ENCODE peak calls at places on chromosomes 5 and 9, in six cellular contexts. W is stimulated activated CD4-positive, alpha-beta T cell treated with anti-CD3 and anti-CD28 coated beads, Interleukin-2, amount 100 ng/mL, for 24 hours; T is cerebellar cortex; A is Right ventricle myocardium inferior; M is stimulated activated CD8-positive, alpha-beta memory T cell treated with anti-CD3 and anti-CD28 coated beads, Interleukin-4, amount 100 ng/mL, for 4 hours; G is GM03348. O is an unnamed sample.

GRCh38 chr5:79990205-79990597 is 861 bp downstream of the MTX3 start:
- DNase-seq in W (no peak), T (no peak), A (no peak), M (no peak), G (no peak), O (no peak)

GRCh38 chr9:16178294-16178693 is 625.5 kb downstream of the CCDC171 start:
- DNase-seq in W (no peak), T (no peak), A (no peak), M (no peak), G (no peak), O (no peak)

GRCh38 chr9:89427621-89428221 is 70.2 kb downstream of the SEMA4D start:
- DNase-seq in W (peak; percentile 85), T (no peak), A (no peak), M (peak; percentile 66), G (no peak), O (peak; percentile 76)

GRCh38 chr5:155290937-155291336 is 277.4 kb downstream of the KIF4B start:
- DNase-seq in W (no peak), T (no peak), A (no peak), M (no peak), G (no peak), O (no peak)

GRCh38 chr5:52743970-52744369 is 43.7 kb upstream of the ITGA1 start:
- DNase-seq in W (peak; percentile 17), T (no peak), A (no peak), M (peak; percentile 4), G (peak; percentile 24), O (no peak)

GRCh38 chr5:124071039-124071438 is 559.1 kb downstream of the CSNK1G3 start:
- DNase-seq in W (no peak), T (no peak), A (no peak), M (no peak), G (no peak), O (no peak)

GRCh38 chr5:95044096-95044495 is 240.8 kb downstream of the MCTP1 start:
- DNase-seq in W (no peak), T (peak; percentile 58), A (no peak), M (no peak), G (no peak), O (no peak)

GRCh38 chr5:133240425-133241091 is 188.7 kb downstream of the HSPA4 start:
- DNase-seq in W (peak; percentile 50), T (no peak), A (no peak), M (no peak), G (peak; percentile 82), O (no peak)

GRCh38 chr9:133770076-133770777 is 32.1 kb upstream of the SARDH start:
- DNase-seq in W (no peak), T (no peak), A (peak; percentile 60), M (no peak), G (no peak), O (peak; percentile 70)

GRCh38 chr5:120386981-120387380 is 77.1 kb upstream of the PRR16 start:
- DNase-seq in W (no peak), T (no peak), A (no peak), M (no peak), G (no peak), O (no peak)

GRCh38 chr5:158155087-158155486 is 296.1 kb upstream of the CLINT1 start:
- DNase-seq in W (no peak), T (no peak), A (no peak), M (no peak), G (no peak), O (no peak)

GRCh38 chr5:159799701-159800100 is 116.6 kb upstream of the ADRA1B start:
- DNase-seq in W (no peak), T (no peak), A (no peak), M (no peak), G (no peak), O (no peak)

GRCh38 chr9:133971121-133971951 is 20.8 kb downstream of the VAV2 start:
- DNase-seq in W (no peak), T (no peak), A (peak; percentile 66), M (no peak), G (no peak), O (peak; percentile 75)

GRCh38 chr5:172485511-172486202 is 31.3 kb upstream of the SH3PXD2B start:
- DNase-seq in W (no peak), T (no peak), A (no peak), M (no peak), G (no peak), O (no peak)

GRCh38 chr5:40401965-40402364 is 277.8 kb upstream of the PTGER4 start:
- DNase-seq in W (peak; percentile 50), T (no peak), A (no peak), M (no peak), G (no peak), O (no peak)

GRCh38 chr5:76319673-76320072 is 83.4 kb upstream of the IQGAP2 start:
- DNase-seq in W (no peak), T (no peak), A (no peak), M (no peak), G (no peak), O (no peak)

GRCh38 chr9:128702949-128703615 is 779 bp downstream of the PKN3 start:
- DNase-seq in W (peak; percentile 51), T (no peak), A (peak; percentile 63), M (no peak), G (peak; percentile 35), O (peak; percentile 84)

GRCh38 chr5:133401731-133402347 is 210.5 kb downstream of the FSTL4 start:
- DNase-seq in W (no peak), T (no peak), A (no peak), M (no peak), G (no peak), O (no peak)

GRCh38 chr5:23483090-23483489 is 24.3 kb upstream of the PRDM9 start:
- DNase-seq in W (no peak), T (no peak), A (no peak), M (no peak), G (no peak), O (no peak)

GRCh38 chr9:136050706-136051567 is 44.2 kb downstream of the NACC2 start:
- DNase-seq in W (no peak), T (no peak), A (peak; percentile 51), M (no peak), G (peak; percentile 31), O (peak; percentile 76)

GRCh38 chr9:6106576-6107339 is 91.3 kb upstream of the RANBP6 start:
- DNase-seq in W (no peak), T (peak; percentile 28), A (no peak), M (no peak), G (peak; percentile 60), O (no peak)